ENCODE peak calls at places on chromosome 22, in four cellular contexts. A, W, E and Y are unnamed samples.

GRCh38 chr22:41417622-41418390 is 28.8 kb downstream of the TOB2 start:
- DNase-seq in A (peak; percentile 98), W (no peak), E (no peak), Y (peak; percentile 34)

GRCh38 chr22:29306175-29306829 is at the start of gene GAS2L1:
- DNase-seq in A (peak; percentile 91), W (peak; percentile 64), E (no peak), Y (peak; percentile 82)

GRCh38 chr22:37345863-37346514 is 63.7 kb downstream of the CYTH4 start:
- DNase-seq in A (no peak), W (no peak), E (no peak), Y (peak; percentile 46)

GRCh38 chr22:40714514-40714966 is 35.3 kb downstream of the MCHR1 start:
- DNase-seq in A (no peak), W (no peak), E (no peak), Y (peak; percentile 54)

GRCh38 chr22:38310518-38311330 is 6.5 kb downstream of the CSNK1E start:
- DNase-seq in A (no peak), W (no peak), E (no peak), Y (no peak)

GRCh38 chr22:49979587-49980264 is 19.2 kb downstream of the PIM3 start:
- DNase-seq in A (peak; percentile 64), W (peak; percentile 81), E (no peak), Y (no peak)

GRCh38 chr22:26797910-26798309 is 140.5 kb downstream of the MIAT start:
- DNase-seq in A (no peak), W (no peak), E (no peak), Y (no peak)

GRCh38 chr22:20607157-20607907 is 99.9 kb downstream of the MED15 start:
- DNase-seq in A (no peak), W (no peak), E (no peak), Y (no peak)

GRCh38 chr22:29014301-29014700 is 47.3 kb downstream of the C22orf31 start:
- DNase-seq in A (no peak), W (no peak), E (no peak), Y (no peak)

GRCh38 chr22:23503736-23504440 is 76.2 kb downstream of the IGLL1 start:
- DNase-seq in A (peak; percentile 57), W (no peak), E (no peak), Y (no peak)

GRCh38 chr22:47192651-47193437 is 430.4 kb downstream of the TBC1D22A start:
- DNase-seq in A (peak; percentile 61), W (no peak), E (no peak), Y (peak; percentile 38)

GRCh38 chr22:30308096-30308495 is 18.6 kb downstream of the TBC1D10A start:
- DNase-seq in A (no peak), W (no peak), E (no peak), Y (no peak)

GRCh38 chr22:36087784-36088183 is 59.2 kb upstream of the RBFOX2 start:
- DNase-seq in A (no peak), W (no peak), E (no peak), Y (no peak)

GRCh38 chr22:41528938-41529561 is 15.2 kb downstream of the POLR3H start:
- DNase-seq in A (no peak), W (no peak), E (no peak), Y (no peak)

GRCh38 chr22:17199131-17199731 is 20.0 kb downstream of the ADA2 start:
- DNase-seq in A (no peak), W (no peak), E (no peak), Y (no peak)

GRCh38 chr22:42913874-42914510 is 56.9 kb upstream of the ARFGAP3 start:
- DNase-seq in A (no peak), W (no peak), E (no peak), Y (no peak)

GRCh38 chr22:36149464-36149863 is 11.1 kb downstream of the APOL3 start:
- DNase-seq in A (no peak), W (peak; percentile 29), E (no peak), Y (no peak)

GRCh38 chr22:36733271-36733670 is 29.7 kb upstream of the CACNG2 start:
- DNase-seq in A (peak; percentile 17), W (no peak), E (no peak), Y (no peak)

GRCh38 chr22:33095661-33096060 is 37.5 kb upstream of the SYN3 start:
- DNase-seq in A (no peak), W (no peak), E (no peak), Y (no peak)

GRCh38 chr22:22930222-22930497 is 42.5 kb downstream of the IGLL5 start:
- DNase-seq in A (no peak), W (no peak), E (no peak), Y (no peak)

GRCh38 chr22:29014773-29015172 is 46.9 kb downstream of the C22orf31 start:
- DNase-seq in A (no peak), W (no peak), E (no peak), Y (no peak)

GRCh38 chr22:36510966-36511881 is 4.4 kb upstream of the FOXRED2 start:
- DNase-seq in A (no peak), W (peak; percentile 64), E (no peak), Y (peak; percentile 94)

GRCh38 chr22:38012604-38013072 is 28.3 kb upstream of the SOX10 start:
- DNase-seq in A (no peak), W (no peak), E (no peak), Y (no peak)